ENCODE peak calls at places on chromosomes 13 and 19, in eight cellular contexts. L, C, I, R, S, G, E and Q are unnamed samples.

GRCh38 chr19:50357178-50358100 is 8.0 kb downstream of the NAPSA start:
- DNase-seq in L (peak), C (peak), I (peak), R (peak), S (peak), G (no peak), E (peak), Q (peak)

GRCh38 chr19:11685676-11686650 is 52.8 kb downstream of the ZNF823 start:
- DNase-seq in L (no peak), C (no peak), I (no peak), R (no peak), S (no peak), G (no peak), E (no peak), Q (no peak)

GRCh38 chr13:44904982-44905381 is 84.3 kb downstream of the NUFIP1 start:
- DNase-seq in L (peak), C (peak), I (peak), R (no peak), S (no peak), G (peak), E (no peak), Q (no peak)

GRCh38 chr13:95349267-95349666 is 48.0 kb upstream of the ABCC4 start:
- DNase-seq in L (no peak), C (no peak), I (peak), R (no peak), S (no peak), G (no peak), E (no peak), Q (no peak)

GRCh38 chr19:46221981-46222610 is 7.4 kb upstream of the IGFL1 start:
- DNase-seq in L (no peak), C (no peak), I (peak), R (no peak), S (peak), G (peak), E (no peak), Q (peak)

GRCh38 chr19:45305421-45305820 is 17.3 kb downstream of the CKM start:
- DNase-seq in L (no peak), C (no peak), I (no peak), R (no peak), S (no peak), G (no peak), E (no peak), Q (no peak)

GRCh38 chr13:98454389-98454881 is 122.5 kb downstream of the STK24 start:
- DNase-seq in L (peak), C (peak), I (peak), R (no peak), S (peak), G (peak), E (no peak), Q (no peak)

GRCh38 chr13:114068723-114069322 is 63.6 kb downstream of the RASA3 start:
- DNase-seq in L (no peak), C (peak), I (peak), R (no peak), S (no peak), G (peak), E (no peak), Q (peak)

GRCh38 chr19:2302319-2303208 is 5.4 kb downstream of the LINGO3 start:
- DNase-seq in L (no peak), C (no peak), I (peak), R (no peak), S (no peak), G (peak), E (no peak), Q (no peak)

GRCh38 chr19:8456064-8456463 is 11.3 kb downstream of the HNRNPM start:
- DNase-seq in L (no peak), C (no peak), I (peak), R (no peak), S (no peak), G (no peak), E (no peak), Q (no peak)

GRCh38 chr19:6127716-6128335 is 7.6 kb upstream of the ACSBG2 start:
- DNase-seq in L (no peak), C (no peak), I (peak), R (no peak), S (no peak), G (no peak), E (no peak), Q (no peak)

GRCh38 chr13:94677799-94678198 is 34.5 kb downstream of the SOX21 start:
- DNase-seq in L (no peak), C (no peak), I (no peak), R (no peak), S (no peak), G (no peak), E (no peak), Q (no peak)

GRCh38 chr19:46474211-46474610 is 2.8 kb upstream of the PNMA8A start:
- DNase-seq in L (no peak), C (no peak), I (peak), R (no peak), S (no peak), G (no peak), E (no peak), Q (no peak)

GRCh38 chr13:70729369-70729768 is 621.1 kb upstream of the KLHL1 start:
- DNase-seq in L (no peak), C (no peak), I (no peak), R (no peak), S (no peak), G (no peak), E (no peak), Q (no peak)

GRCh38 chr19:4077800-4078683 is 11.3 kb upstream of the ZBTB7A start:
- DNase-seq in L (peak), C (no peak), I (peak), R (no peak), S (no peak), G (peak), E (peak), Q (peak)

GRCh38 chr19:20423381-20424207 is 142.0 kb downstream of the ZNF737 start:
- DNase-seq in L (peak), C (peak), I (peak), R (peak), S (no peak), G (peak), E (peak), Q (peak)

GRCh38 chr13:70183041-70183440 is 74.8 kb upstream of the KLHL1 start:
- DNase-seq in L (no peak), C (no peak), I (no peak), R (no peak), S (no peak), G (no peak), E (no peak), Q (no peak)

GRCh38 chr19:49637865-49638350 is 2.0 kb downstream of the RRAS start:
- DNase-seq in L (no peak), C (no peak), I (peak), R (no peak), S (no peak), G (peak), E (no peak), Q (no peak)

GRCh38 chr19:2497186-2497585 is 21.3 kb downstream of the GADD45B start:
- DNase-seq in L (no peak), C (no peak), I (no peak), R (no peak), S (no peak), G (no peak), E (no peak), Q (no peak)

GRCh38 chr19:5397804-5398692 is 57.2 kb upstream of the ZNRF4 start:
- DNase-seq in L (no peak), C (peak), I (peak), R (no peak), S (peak), G (peak), E (peak), Q (peak)

GRCh38 chr13:51769455-51770127 is 34.4 kb downstream of the DHRS12 start:
- DNase-seq in L (peak), C (peak), I (no peak), R (no peak), S (no peak), G (no peak), E (no peak), Q (no peak)

GRCh38 chr13:49791214-49791752 is 1.2 kb downstream of the KPNA3 start:
- DNase-seq in L (peak), C (peak), I (peak), R (no peak), S (no peak), G (no peak), E (peak), Q (peak)

GRCh38 chr19:42176990-42177685 is 40.3 kb downstream of the DEDD2 start:
- DNase-seq in L (peak), C (peak), I (peak), R (peak), S (peak), G (peak), E (peak), Q (peak)

GRCh38 chr13:90118467-90119071 is 1228.9 kb upstream of the MIR17HG start:
- DNase-seq in L (no peak), C (no peak), I (no peak), R (no peak), S (no peak), G (no peak), E (no peak), Q (no peak)

GRCh38 chr19:4454621-4454951 is 3.0 kb downstream of the UBXN6 start:
- DNase-seq in L (no peak), C (no peak), I (no peak), R (no peak), S (no peak), G (peak), E (no peak), Q (no peak)

GRCh38 chr13:74204606-74205312 is 70.6 kb upstream of the KLF12 start:
- DNase-seq in L (no peak), C (no peak), I (peak), R (no peak), S (no peak), G (no peak), E (no peak), Q (no peak)

GRCh38 chr13:35879111-35879510 is 252.1 kb downstream of the DCLK1 start:
- DNase-seq in L (no peak), C (no peak), I (no peak), R (no peak), S (no peak), G (no peak), E (no peak), Q (peak)

GRCh38 chr13:94325660-94326059 is 153.8 kb downstream of the DCT start:
- DNase-seq in L (no peak), C (no peak), I (no peak), R (no peak), S (no peak), G (no peak), E (no peak), Q (no peak)

GRCh38 chr13:51764184-51765141 is 39.5 kb downstream of the DHRS12 start:
- DNase-seq in L (peak), C (peak), I (peak), R (peak), S (no peak), G (peak), E (peak), Q (no peak)

GRCh38 chr13:109166807-109167206 is 537.4 kb downstream of the MYO16 start:
- DNase-seq in L (peak), C (no peak), I (no peak), R (no peak), S (no peak), G (no peak), E (no peak), Q (no peak)